ENCODE peak calls at places on chromosomes 1 and 21, in four cellular contexts. X is lower lobe of right lung, Y is lung, U is fibroblast of mammary gland. D is an unnamed sample.

GRCh38 chr1:161820914-161821313 is 54.8 kb downstream of the ATF6 start:
- DNase-seq in U (no peak), X (no peak), Y (no peak), D (no peak)

GRCh38 chr1:54163051-54163450 is 10.3 kb upstream of the CDCP2 start:
- DNase-seq in U (no peak), X (no peak), Y (no peak), D (no peak)

GRCh38 chr1:168728452-168729404 is at the start of gene DPT:
- DNase-seq in Y (no peak), X (no peak), U (peak), D (no peak)

GRCh38 chr1:53868565-53868964 is 21.0 kb downstream of the YIPF1 start:
- DNase-seq in Y (no peak), X (no peak), U (no peak), D (no peak)

GRCh38 chr1:108831225-108831624 is 25.7 kb downstream of the AKNAD1 start:
- DNase-seq in Y (no peak), U (peak), X (no peak), D (no peak)

GRCh38 chr1:108955881-108956280 is 7.4 kb downstream of the CLCC1 start:
- DNase-seq in X (no peak), Y (no peak), U (no peak), D (no peak)

GRCh38 chr1:151472852-151473731 is 13.8 kb upstream of the POGZ start:
- DNase-seq in U (peak), Y (peak), X (peak), D (no peak)

GRCh38 chr1:205711105-205712048 is 31.1 kb upstream of the SLC45A3 start:
- DNase-seq in X (no peak), U (peak), Y (peak), D (peak)

GRCh38 chr1:44293761-44294315 is 61.2 kb downstream of the ERI3 start:
- DNase-seq in X (no peak), Y (no peak), U (no peak), D (no peak)

GRCh38 chr1:201088901-201089525 is 23.2 kb downstream of the CACNA1S start:
- DNase-seq in Y (no peak), U (no peak), X (no peak), D (no peak)
- H3K4me3 ChIP-seq in Y (no peak), U (no peak), X (no peak), D (no peak)

GRCh38 chr21:34669149-34669879 is 520 bp downstream of the CLIC6 start:
- DNase-seq in U (no peak), X (peak), Y (no peak), D (no peak)
- H3K4me3 ChIP-seq in U (no peak), X (peak), Y (peak), D (no peak)

GRCh38 chr21:32790626-32791025 is 19.1 kb upstream of the PAXBP1 start:
- DNase-seq in X (no peak), Y (no peak), U (no peak), D (no peak)

GRCh38 chr21:32795376-32795775 is 23.8 kb upstream of the PAXBP1 start:
- DNase-seq in X (no peak), Y (no peak), U (no peak), D (no peak)

GRCh38 chr21:32794643-32795042 is 23.1 kb upstream of the PAXBP1 start:
- DNase-seq in X (no peak), U (no peak), Y (no peak), D (no peak)

GRCh38 chr21:32789709-32790108 is 18.2 kb upstream of the PAXBP1 start:
- DNase-seq in U (no peak), X (no peak), Y (no peak), D (no peak)
- H3K4me3 ChIP-seq in U (no peak), X (no peak), Y (no peak), D (no peak)

GRCh38 chr1:165631403-165632151 is 543 bp downstream of the MGST3 start:
- DNase-seq in U (peak), Y (peak), X (peak), D (peak)

GRCh38 chr1:165632152-165632469 is 1.1 kb downstream of the MGST3 start:
- DNase-seq in U (no peak), Y (no peak), X (no peak), D (no peak)

GRCh38 chr1:165633624-165634023 is 2.6 kb downstream of the MGST3 start:
- DNase-seq in Y (no peak), U (peak), X (no peak), D (no peak)

GRCh38 chr1:165630629-165631402 is at the start of gene MGST3:
- DNase-seq in U (peak), Y (peak), X (peak), D (peak)

DNA sequence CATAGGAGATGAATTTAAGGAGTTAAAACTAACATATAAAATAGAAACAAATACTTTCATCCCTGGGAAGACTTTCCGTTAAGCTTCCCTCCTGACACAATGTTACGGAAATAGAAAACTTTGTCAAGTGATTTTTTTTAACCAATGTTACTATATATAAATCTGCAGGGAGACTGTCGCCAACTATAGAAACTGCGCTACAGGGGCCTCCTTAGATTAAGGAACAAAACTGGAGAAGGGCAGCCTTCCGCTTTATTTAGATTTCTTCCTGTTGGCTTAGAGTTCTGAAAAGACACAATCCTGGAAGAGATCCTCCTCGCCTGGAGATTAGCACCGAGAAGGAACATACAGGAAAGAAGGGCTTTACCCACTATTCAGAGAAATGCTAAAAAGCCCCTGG is 1.5 kb downstream of the MGST3 start:
- DNase-seq in X (no peak), U (no peak), Y (no peak), D (no peak)
- H3K4me3 ChIP-seq in X (peak), U (peak), Y (no peak), D (peak)

GRCh38 chr1:22342734-22343191 is 108.9 kb upstream of the ZBTB40 start:
- DNase-seq in X (no peak), U (no peak), Y (no peak), D (no peak)
- H3K4me3 ChIP-seq in X (no peak), U (no peak), Y (no peak), D (no peak)